ENCODE peak calls at places on chromosome 15, in six cellular contexts. One of them, this sample, is unnamed.

GRCh38 chr15:53786421-53786820 is 27.0 kb upstream of the WDR72 start:
- DNase-seq in HCT116: no peak
- DNase-seq in GM12878: no peak
- DNase-seq in MM.1S: no peak
- DNase-seq in mammary epithelial cell: no peak
- DNase-seq in neural progenitor cell: no peak
- DNase-seq in this sample: no peak

GRCh38 chr15:57503911-57504598 is 87.6 kb upstream of the MYZAP start:
- DNase-seq in HCT116: no peak
- DNase-seq in GM12878: no peak
- DNase-seq in neural progenitor cell: no peak
- DNase-seq in mammary epithelial cell: no peak
- DNase-seq in MM.1S: no peak
- DNase-seq in this sample: no peak

GRCh38 chr15:71892335-71892734 is 82.0 kb downstream of the NR2E3 start:
- DNase-seq in neural progenitor cell: no peak
- DNase-seq in GM12878: no peak
- DNase-seq in HCT116: no peak
- DNase-seq in MM.1S: no peak
- DNase-seq in mammary epithelial cell: no peak
- DNase-seq in this sample: no peak

GRCh38 chr15:66647358-66647757 is 54.7 kb upstream of the SMAD6 start:
- DNase-seq in MM.1S: no peak
- DNase-seq in neural progenitor cell: no peak
- DNase-seq in mammary epithelial cell: peak; percentile 20
- DNase-seq in HCT116: no peak
- DNase-seq in GM12878: no peak
- DNase-seq in this sample: no peak

GRCh38 chr15:83305696-83306291 is 21.3 kb upstream of the BNC1 start:
- DNase-seq in mammary epithelial cell: peak; percentile 83
- DNase-seq in MM.1S: no peak
- DNase-seq in neural progenitor cell: peak; percentile 65
- DNase-seq in GM12878: no peak
- DNase-seq in HCT116: no peak
- DNase-seq in this sample: no peak

GRCh38 chr15:59611277-59612260 is at the start of gene GCNT3:
- DNase-seq in GM12878: no peak
- DNase-seq in HCT116: peak; percentile 32
- DNase-seq in MM.1S: no peak
- DNase-seq in mammary epithelial cell: peak; percentile 58
- DNase-seq in neural progenitor cell: no peak
- DNase-seq in this sample: no peak

GRCh38 chr15:28896944-28897343 is 11.2 kb downstream of the APBA2 start:
- DNase-seq in HCT116: no peak
- DNase-seq in GM12878: no peak
- DNase-seq in mammary epithelial cell: peak; percentile 68
- DNase-seq in neural progenitor cell: no peak
- DNase-seq in MM.1S: no peak
- DNase-seq in this sample: no peak

GRCh38 chr15:81531141-81531592 is 157.2 kb upstream of the TMC3 start:
- DNase-seq in GM12878: no peak
- DNase-seq in mammary epithelial cell: no peak
- DNase-seq in HCT116: no peak
- DNase-seq in neural progenitor cell: peak; percentile 46
- DNase-seq in MM.1S: no peak
- DNase-seq in this sample: no peak

DNA sequence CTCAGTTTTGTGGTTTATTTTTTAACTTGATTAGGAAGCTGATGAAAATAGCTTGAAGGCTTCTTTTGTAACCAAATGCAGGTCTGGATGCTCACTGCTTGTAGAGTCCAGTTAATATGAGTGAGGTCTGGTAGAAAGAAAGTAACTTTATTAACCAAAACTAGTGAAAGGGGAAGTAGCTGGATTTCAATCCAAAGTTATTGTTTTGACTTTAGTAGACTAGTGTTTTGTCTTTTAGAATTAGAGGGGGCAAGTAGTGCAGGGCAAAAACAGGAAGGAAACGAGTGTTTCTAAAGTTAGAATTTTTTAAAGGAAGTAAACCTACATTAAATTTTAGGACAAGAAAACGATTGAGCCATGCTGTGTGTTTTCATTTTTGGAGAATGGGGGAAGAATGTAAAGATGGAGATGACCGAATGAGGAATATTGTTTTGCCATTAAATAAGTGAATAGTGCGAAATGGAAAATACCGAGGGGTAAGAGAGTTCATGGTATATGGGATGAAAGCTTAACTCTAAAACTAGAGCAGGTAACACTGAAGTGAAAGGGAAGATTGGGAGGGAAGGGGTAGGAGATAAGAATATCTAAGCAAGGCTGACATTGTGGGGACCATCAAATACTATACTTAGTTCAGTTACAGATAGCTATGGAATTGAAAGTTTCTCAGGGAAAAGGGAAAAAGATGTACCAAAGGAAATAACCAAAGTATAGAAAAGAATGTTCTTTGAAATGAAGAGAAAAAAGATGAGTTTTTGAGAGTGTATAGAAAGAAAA is 40.0 kb downstream of the USP3 start:
- DNase-seq in neural progenitor cell: no peak
- DNase-seq in mammary epithelial cell: no peak
- DNase-seq in MM.1S: no peak
- DNase-seq in GM12878: no peak
- DNase-seq in HCT116: no peak
- DNase-seq in this sample: no peak
- H2AFZ ChIP-seq in neural progenitor cell: no peak overlapping the region
- H2AFZ ChIP-seq in mammary epithelial cell: no peak overlapping the region
- H2AFZ ChIP-seq in MM.1S: no peak overlapping the region
- H2AFZ ChIP-seq in GM12878: no peak overlapping the region
- H2AFZ ChIP-seq in HCT116: no peak overlapping the region
- H2AFZ ChIP-seq in this sample: no peak overlapping the region

GRCh38 chr15:41116872-41117242 is 777 bp upstream of the INO80 start:
- DNase-seq in neural progenitor cell: no peak
- DNase-seq in MM.1S: no peak
- DNase-seq in GM12878: no peak
- DNase-seq in HCT116: no peak
- DNase-seq in mammary epithelial cell: no peak
- DNase-seq in this sample: no peak

GRCh38 chr15:41115652-41116115 is 396 bp downstream of the INO80 start:
- DNase-seq in mammary epithelial cell: peak; percentile 65
- DNase-seq in HCT116: peak; percentile 10
- DNase-seq in MM.1S: peak; percentile 69
- DNase-seq in neural progenitor cell: peak; percentile 79
- DNase-seq in GM12878: no peak
- DNase-seq in this sample: peak; percentile 49

GRCh38 chr15:41116116-41116871 is at the start of gene INO80:
- DNase-seq in MM.1S: peak; percentile 97
- DNase-seq in mammary epithelial cell: peak; percentile 98
- DNase-seq in neural progenitor cell: peak; percentile 98
- DNase-seq in GM12878: peak; percentile 94
- DNase-seq in HCT116: peak; percentile 98
- DNase-seq in this sample: peak; percentile 89

GRCh38 chr15:41115088-41115651 is 910 bp downstream of the INO80 start:
- DNase-seq in mammary epithelial cell: no peak
- DNase-seq in MM.1S: no peak
- DNase-seq in HCT116: peak; percentile 37
- DNase-seq in neural progenitor cell: peak; percentile 80
- DNase-seq in GM12878: peak; percentile 25
- DNase-seq in this sample: peak; percentile 25
- TF ChIP-seq CTCF in mammary epithelial cell: peak; percentile 12
- TF ChIP-seq CTCF in MM.1S: no peak
- TF ChIP-seq CTCF in HCT116: peak; percentile 17
- TF ChIP-seq CTCF in neural progenitor cell: peak; percentile 31
- TF ChIP-seq CTCF in GM12878: no peak
- TF ChIP-seq CTCF in this sample: no peak

GRCh38 chr15:73984208-73984979 is 7.7 kb downstream of the STOML1 start:
- DNase-seq in MM.1S: no peak
- DNase-seq in neural progenitor cell: no peak
- DNase-seq in GM12878: no peak
- DNase-seq in mammary epithelial cell: no peak
- DNase-seq in HCT116: no peak
- DNase-seq in this sample: no peak

GRCh38 chr15:73982251-73982962 is 9.7 kb downstream of the STOML1 start:
- DNase-seq in MM.1S: no peak
- DNase-seq in HCT116: no peak
- DNase-seq in mammary epithelial cell: peak; percentile 79
- DNase-seq in GM12878: no peak
- DNase-seq in neural progenitor cell: no peak
- DNase-seq in this sample: no peak

GRCh38 chr15:73981761-73982222 is 10.3 kb downstream of the STOML1 start:
- DNase-seq in GM12878: no peak
- DNase-seq in MM.1S: no peak
- DNase-seq in HCT116: no peak
- DNase-seq in neural progenitor cell: no peak
- DNase-seq in mammary epithelial cell: peak; percentile 79
- DNase-seq in this sample: no peak

GRCh38 chr15:73983773-73984172 is 8.3 kb downstream of the STOML1 start:
- DNase-seq in GM12878: no peak
- DNase-seq in HCT116: no peak
- DNase-seq in MM.1S: no peak
- DNase-seq in mammary epithelial cell: no peak
- DNase-seq in neural progenitor cell: no peak
- DNase-seq in this sample: no peak

DNA sequence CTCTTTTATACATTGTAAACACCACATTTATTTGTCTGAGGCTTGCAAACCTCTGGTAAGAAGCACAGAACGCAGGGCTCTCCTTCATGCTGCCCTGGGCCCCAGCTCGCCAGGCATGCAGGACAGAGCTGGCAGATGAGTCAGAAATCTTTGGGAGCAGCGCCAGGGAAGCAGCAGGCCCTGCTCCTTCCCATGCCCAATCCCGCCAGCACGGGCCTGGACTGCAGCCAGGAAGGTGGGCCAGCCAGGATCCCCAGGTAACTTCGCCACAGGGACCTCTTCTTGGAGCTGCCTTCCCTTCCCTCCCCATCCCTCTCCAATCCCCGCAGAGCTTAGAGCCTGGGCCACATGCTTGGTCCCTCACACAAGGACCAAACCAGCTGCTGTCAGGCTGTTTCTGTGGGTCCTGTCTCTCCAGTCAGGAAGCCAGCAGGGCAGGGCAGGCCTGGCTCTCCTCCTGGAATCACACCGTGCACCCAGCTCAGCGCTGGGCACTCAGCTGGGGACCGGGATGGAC is 8.8 kb downstream of the STOML1 start:
- DNase-seq in mammary epithelial cell: peak; percentile 88
- DNase-seq in GM12878: no peak
- DNase-seq in neural progenitor cell: no peak
- DNase-seq in MM.1S: no peak
- DNase-seq in HCT116: peak; percentile 24
- DNase-seq in this sample: peak; percentile 63
- H3K9ac ChIP-seq in mammary epithelial cell: no peak overlapping the region
- H3K9ac ChIP-seq in GM12878: no peak overlapping the region
- H3K9ac ChIP-seq in neural progenitor cell: no peak overlapping the region
- H3K9ac ChIP-seq in MM.1S: no peak overlapping the region
- H3K9ac ChIP-seq in HCT116: peak overlapping the region; percentile 40
- H3K9ac ChIP-seq in this sample: peak overlapping the region; percentile 72

GRCh38 chr15:74725241-74725774 is at the start of gene CYP1A1:
- DNase-seq in HCT116: no peak
- DNase-seq in mammary epithelial cell: peak; percentile 8
- DNase-seq in MM.1S: no peak
- DNase-seq in GM12878: no peak
- DNase-seq in neural progenitor cell: peak; percentile 49
- DNase-seq in this sample: no peak
- H2AFZ ChIP-seq in HCT116: no peak within 1 kb of the TSS
- H2AFZ ChIP-seq in mammary epithelial cell: peak within 1 kb of the TSS; percentile 87
- H2AFZ ChIP-seq in MM.1S: peak within 1 kb of the TSS; percentile 77
- H2AFZ ChIP-seq in GM12878: peak within 1 kb of the TSS; percentile 80
- H2AFZ ChIP-seq in neural progenitor cell: peak within 1 kb of the TSS; percentile 94
- H2AFZ ChIP-seq in this sample: peak within 1 kb of the TSS; percentile 75

GRCh38 chr15:61367953-61368352 is 138.9 kb upstream of the RORA start:
- DNase-seq in HCT116: no peak
- DNase-seq in MM.1S: no peak
- DNase-seq in neural progenitor cell: no peak
- DNase-seq in GM12878: no peak
- DNase-seq in mammary epithelial cell: peak; percentile 9
- DNase-seq in this sample: no peak
- TF ChIP-seq CTCF in HCT116: no peak
- TF ChIP-seq CTCF in MM.1S: no peak
- TF ChIP-seq CTCF in neural progenitor cell: no peak
- TF ChIP-seq CTCF in GM12878: no peak
- TF ChIP-seq CTCF in mammary epithelial cell: no peak
- TF ChIP-seq CTCF in this sample: no peak

GRCh38 chr15:41827290-41827879 is 507 bp upstream of the JMJD7 start:
- DNase-seq in HCT116: no peak
- DNase-seq in mammary epithelial cell: no peak
- DNase-seq in neural progenitor cell: peak; percentile 56
- DNase-seq in GM12878: no peak
- DNase-seq in MM.1S: no peak
- DNase-seq in this sample: no peak
- H3K9ac ChIP-seq in HCT116: peak overlapping the region; percentile 85
- H3K9ac ChIP-seq in mammary epithelial cell: no peak overlapping the region
- H3K9ac ChIP-seq in neural progenitor cell: no peak overlapping the region
- H3K9ac ChIP-seq in GM12878: peak overlapping the region; percentile 59
- H3K9ac ChIP-seq in MM.1S: peak overlapping the region; percentile 47
- H3K9ac ChIP-seq in this sample: peak overlapping the region; percentile 70

GRCh38 chr15:52645916-52646315 is 33.3 kb downstream of the ATOSA start:
- DNase-seq in mammary epithelial cell: no peak
- DNase-seq in MM.1S: no peak
- DNase-seq in GM12878: no peak
- DNase-seq in neural progenitor cell: no peak
- DNase-seq in HCT116: no peak
- DNase-seq in this sample: no peak

DNA sequence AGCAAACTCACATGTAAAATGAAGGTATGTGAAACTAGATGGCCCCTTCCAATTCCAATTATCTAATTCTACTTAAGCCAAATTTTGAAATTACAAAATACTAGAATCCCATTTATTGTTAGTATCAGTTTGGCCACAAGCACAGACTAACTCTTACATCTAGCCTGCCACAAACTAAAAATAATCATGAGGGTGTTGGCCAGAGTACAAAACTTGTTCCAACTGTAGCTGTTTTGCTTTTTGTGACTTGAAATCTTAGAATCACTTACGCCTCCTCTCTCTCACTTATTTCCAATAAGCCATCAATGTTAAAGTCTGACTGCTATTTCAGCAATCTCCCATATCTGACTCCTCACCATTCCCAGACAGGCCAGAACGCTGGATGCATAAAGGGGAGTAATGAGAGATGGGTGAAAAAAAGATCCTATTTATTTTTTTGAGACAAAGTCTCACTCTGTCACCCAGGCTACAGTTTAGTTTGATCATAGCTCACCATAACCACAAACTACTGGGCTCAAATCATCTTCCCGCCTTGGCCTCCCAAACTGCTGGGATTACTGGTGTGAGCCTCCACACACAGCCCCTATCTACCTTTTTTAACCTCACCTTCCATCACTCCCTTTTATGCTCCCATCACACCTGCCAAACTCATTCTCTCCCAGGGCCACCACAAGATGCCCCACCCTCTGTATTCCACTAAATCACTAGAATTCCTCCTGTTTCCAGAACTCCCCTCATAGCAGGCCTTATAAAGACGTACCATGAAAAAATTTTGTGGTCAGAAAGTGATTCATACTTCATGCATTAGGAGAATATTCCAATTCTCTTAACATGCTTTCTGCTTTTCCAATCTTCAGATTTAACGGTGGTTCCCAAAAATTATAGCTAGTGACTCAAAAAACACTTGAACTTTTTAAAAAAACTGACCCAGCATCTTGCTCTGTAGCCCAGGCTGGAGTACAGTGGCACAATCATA is 36.5 kb downstream of the ATOSA start:
- DNase-seq in neural progenitor cell: no peak
- DNase-seq in GM12878: no peak
- DNase-seq in MM.1S: peak; percentile 29
- DNase-seq in mammary epithelial cell: peak; percentile 13
- DNase-seq in HCT116: no peak
- DNase-seq in this sample: no peak
- H2AFZ ChIP-seq in neural progenitor cell: no peak overlapping the region
- H2AFZ ChIP-seq in GM12878: no peak overlapping the region
- H2AFZ ChIP-seq in MM.1S: no peak overlapping the region
- H2AFZ ChIP-seq in mammary epithelial cell: no peak overlapping the region
- H2AFZ ChIP-seq in HCT116: no peak overlapping the region
- H2AFZ ChIP-seq in this sample: no peak overlapping the region